ENCODE peak calls at places on chromosomes 2 and 18, in five cellular contexts. O is prostate gland; E is activated CD8-positive, alpha-beta T cell treated with anti-CD3 and anti-CD28 coated beads for 36 hours; W is colonic mucosa; K is GM13977. I is an unnamed sample.

GRCh38 chr2:1153959-1154358 is 203.3 kb downstream of the SNTG2 start:
- DNase-seq in W (peak; percentile 45), E (no peak), O (peak; percentile 21), K (no peak), I (no peak)

GRCh38 chr18:21740724-21741510 is at the start of gene MIB1:
- DNase-seq in K (peak; percentile 73), W (peak; percentile 49), E (no peak), O (peak; percentile 42), I (peak; percentile 71)

GRCh38 chr2:109736177-109736827 is 57.8 kb upstream of the RGPD5 start:
- DNase-seq in K (peak; percentile 30), E (peak; percentile 35), O (peak; percentile 63), W (peak; percentile 67), I (peak; percentile 18)

GRCh38 chr2:170743530-170744239 is 26.5 kb upstream of the ERICH2 start:
- DNase-seq in K (no peak), E (no peak), W (no peak), O (no peak), I (no peak)

GRCh38 chr2:136376798-136377211 is 258.9 kb upstream of the CXCR4 start:
- DNase-seq in K (no peak), O (no peak), W (no peak), E (peak; percentile 49), I (no peak)

GRCh38 chr18:35739778-35740177 is 158.2 kb downstream of the GALNT1 start:
- DNase-seq in W (no peak), K (no peak), O (no peak), E (no peak), I (no peak)

GRCh38 chr2:241762933-241763369 is 13.7 kb upstream of the GAL3ST2 start:
- DNase-seq in E (peak; percentile 77), K (no peak), W (no peak), O (no peak), I (no peak)

GRCh38 chr2:209875270-209875669 is 103.6 kb downstream of the UNC80 start:
- DNase-seq in E (no peak), K (no peak), O (no peak), W (no peak), I (no peak)

GRCh38 chr2:128311216-128311754 is 7.4 kb downstream of the HS6ST1 start:
- DNase-seq in K (no peak), O (peak; percentile 3), W (peak; percentile 9), E (no peak), I (no peak)

GRCh38 chr18:111292-112014 is 46.9 kb upstream of the USP14 start:
- DNase-seq in K (peak; percentile 80), W (peak; percentile 62), E (peak; percentile 70), O (peak; percentile 56), I (peak; percentile 83)

GRCh38 chr18:67216846-67217245 is 299.7 kb downstream of the DSEL start:
- DNase-seq in O (no peak), K (no peak), E (no peak), W (no peak), I (no peak)

GRCh38 chr2:240146141-240146561 is 5.7 kb upstream of the OTOS start:
- DNase-seq in K (no peak), O (no peak), W (no peak), E (no peak), I (no peak)

GRCh38 chr18:60446821-60447220 is 74.2 kb upstream of the MC4R start:
- DNase-seq in E (no peak), O (no peak), W (no peak), K (no peak), I (no peak)

GRCh38 chr2:68487773-68488355 is 20.5 kb downstream of the APLF start:
- DNase-seq in O (no peak), E (no peak), K (peak; percentile 36), W (no peak), I (peak; percentile 38)

GRCh38 chr2:36433311-36434217 is 78.0 kb downstream of the CRIM1 start:
- DNase-seq in O (peak; percentile 84), K (no peak), W (peak; percentile 42), E (no peak), I (no peak)

GRCh38 chr2:42977236-42978174 is 185.1 kb upstream of the HAAO start:
- DNase-seq in W (no peak), K (no peak), E (peak; percentile 11), O (peak; percentile 34), I (no peak)

GRCh38 chr2:43206602-43207001 is 19.8 kb downstream of the ZFP36L2 start:
- DNase-seq in W (no peak), E (no peak), O (no peak), K (no peak), I (no peak)

GRCh38 chr18:51226068-51226467 is 28.6 kb upstream of the MEX3C start:
- DNase-seq in W (no peak), O (no peak), E (no peak), K (no peak), I (no peak)

GRCh38 chr2:98869868-98870267 is 66.2 kb downstream of the CRACDL start:
- DNase-seq in E (no peak), W (peak; percentile 87), O (peak; percentile 64), K (peak; percentile 12), I (no peak)

GRCh38 chr2:80256396-80257167 is 48.0 kb downstream of the LRRTM1 start:
- DNase-seq in O (no peak), E (no peak), W (no peak), K (no peak), I (no peak)

GRCh38 chr2:119523959-119524694 is at the start of gene SCTR:
- DNase-seq in K (no peak), O (no peak), E (no peak), W (no peak), I (no peak)

GRCh38 chr2:133633851-133634250 is 65.6 kb upstream of the NCKAP5 start:
- DNase-seq in O (no peak), K (no peak), W (no peak), E (no peak), I (no peak)

GRCh38 chr2:229520582-229521221 is 193.7 kb downstream of the DNER start:
- DNase-seq in W (peak; percentile 20), E (no peak), O (no peak), K (no peak), I (no peak)

GRCh38 chr2:59585657-59586056 is 967.8 kb downstream of the BCL11A start:
- DNase-seq in W (no peak), O (no peak), E (no peak), K (no peak), I (no peak)

GRCh38 chr18:37578182-37578678 is 12.6 kb upstream of the CELF4 start:
- DNase-seq in O (no peak), W (no peak), K (no peak), E (no peak), I (no peak)

DNA sequence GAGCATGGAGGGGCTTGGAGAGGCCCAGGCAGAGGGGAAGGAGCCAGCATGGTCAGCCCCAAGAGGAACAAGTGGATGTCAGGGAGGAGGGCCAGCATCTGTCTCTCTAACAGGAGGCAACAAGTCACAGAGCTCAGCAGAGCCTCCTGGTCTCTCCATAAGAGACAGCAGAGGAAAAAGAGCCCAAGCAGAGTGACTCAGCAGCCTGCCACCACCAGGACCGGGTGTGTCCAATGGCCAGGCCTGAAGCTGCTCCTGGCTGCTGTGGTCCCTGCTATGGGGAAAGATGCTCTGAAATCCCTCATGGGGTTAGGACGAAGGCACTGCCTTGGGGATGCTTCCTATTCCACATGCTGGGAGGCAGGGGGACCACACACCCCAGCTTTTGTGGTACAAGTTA is 161.8 kb upstream of the CAPN13 start:
- DNase-seq in W (no peak), K (no peak), E (no peak), O (no peak), I (no peak)
- TF ChIP-seq CTCF in W (no peak), K (no peak), E (no peak), O (no peak), I (no peak)

GRCh38 chr2:29012211-29012681 is 31.1 kb downstream of the TOGARAM2 start:
- DNase-seq in O (no peak), E (peak; percentile 72), K (no peak), W (peak; percentile 31), I (no peak)

GRCh38 chr2:29010946-29011649 is 30.0 kb downstream of the TOGARAM2 start:
- DNase-seq in E (peak; percentile 80), W (no peak), O (no peak), K (no peak), I (no peak)

GRCh38 chr2:29009270-29009669 is 28.2 kb downstream of the TOGARAM2 start:
- DNase-seq in E (peak; percentile 23), K (no peak), O (no peak), W (no peak), I (no peak)

GRCh38 chr2:29011650-29012060 is 30.6 kb downstream of the TOGARAM2 start:
- DNase-seq in E (peak; percentile 91), O (no peak), W (no peak), K (no peak), I (no peak)

GRCh38 chr2:29009711-29010677 is 28.9 kb downstream of the TOGARAM2 start:
- DNase-seq in W (no peak), E (peak; percentile 64), K (no peak), O (no peak), I (no peak)
- TF ChIP-seq CTCF in W (no peak), E (no peak), K (no peak), O (no peak), I (no peak)

GRCh38 chr18:48770243-48770642 is 180.5 kb downstream of the SMAD7 start:
- DNase-seq in E (no peak), W (no peak), K (no peak), O (no peak), I (no peak)

GRCh38 chr18:48771641-48772380 is 179.0 kb downstream of the SMAD7 start:
- DNase-seq in K (no peak), E (no peak), W (no peak), O (peak; percentile 43), I (no peak)

GRCh38 chr18:48766487-48766886 is 184.3 kb downstream of the SMAD7 start:
- DNase-seq in E (no peak), W (no peak), K (no peak), O (no peak), I (no peak)

GRCh38 chr18:48767090-48767670 is 183.6 kb downstream of the SMAD7 start:
- DNase-seq in E (no peak), O (no peak), W (no peak), K (no peak), I (no peak)

DNA sequence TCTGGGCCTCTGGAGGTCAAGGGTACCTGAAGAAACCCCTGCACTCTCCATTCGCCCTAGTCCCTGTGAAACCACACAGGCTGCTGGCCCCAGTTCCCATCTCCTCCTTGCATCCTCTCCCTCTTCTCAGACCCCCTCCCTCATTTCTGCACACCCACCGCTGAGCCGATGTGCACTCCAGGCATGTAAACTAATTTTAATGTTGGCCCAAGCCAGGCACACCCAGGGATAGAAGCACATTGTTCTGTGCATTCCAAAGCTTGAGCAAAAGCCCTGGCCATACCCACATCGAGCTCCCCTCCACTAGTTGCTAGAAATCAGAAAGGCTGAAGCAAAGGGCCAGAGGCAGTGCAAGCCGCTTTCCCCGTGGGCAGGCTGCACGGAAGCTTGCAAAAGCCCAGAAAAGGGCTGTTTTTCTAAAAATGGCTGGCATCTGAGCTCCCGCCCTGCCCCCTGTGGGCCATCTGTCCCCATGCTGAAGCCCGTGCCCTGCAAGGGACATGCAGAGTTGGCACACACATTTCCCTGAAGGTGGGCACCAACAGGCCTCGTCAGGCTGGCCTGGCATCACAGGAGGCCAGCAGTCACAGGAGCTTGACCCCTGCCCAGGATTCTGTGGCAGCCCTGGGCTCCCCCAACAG is 181.6 kb downstream of the SMAD7 start:
- DNase-seq in K (no peak), E (no peak), O (no peak), W (no peak), I (no peak)
- TF ChIP-seq CTCF in K (peak; percentile 0), E (peak; percentile 12), O (no peak), W (no peak), I (no peak)

DNA sequence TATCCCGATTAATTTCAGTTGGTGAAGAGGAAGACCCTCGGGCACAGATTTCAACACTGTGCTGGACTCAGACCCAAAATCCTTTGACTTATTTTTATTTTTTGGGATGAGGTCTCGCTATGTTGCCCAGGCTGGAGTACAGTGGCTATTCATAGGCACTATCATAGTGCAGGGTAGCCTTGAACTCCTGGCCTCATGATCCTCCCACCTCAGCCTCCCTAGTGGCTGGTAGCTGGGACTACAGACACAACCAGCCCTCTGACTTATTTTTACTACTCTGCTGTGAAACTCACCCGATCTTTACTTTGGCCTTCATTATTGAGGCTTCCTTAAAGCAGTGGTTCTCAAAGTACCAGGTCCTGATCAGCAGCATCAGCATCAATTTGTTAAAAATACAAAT is 18.2 kb upstream of the ADAM17 start:
- DNase-seq in E (no peak), O (no peak), W (no peak), K (no peak), I (no peak)
- TF ChIP-seq CTCF in E (no peak), O (no peak), W (no peak), K (no peak), I (no peak)

I was measured in GM10248.